ENCODE peak calls at places on chromosomes 11 and 22, in seven cellular contexts. A is cardiac muscle cell, G is neural progenitor cell, B is H9, U is ovary, F is RWPE1, T is PC-3. L is an unnamed sample.

GRCh38 chr11:126862664-126863247 is 137.8 kb downstream of the KIRREL3 start:
- DNase-seq in A (peak), G (peak), B (peak), U (no peak), F (no peak), T (no peak), L (peak)

GRCh38 chr11:62976109-62976508 is 8.7 kb downstream of the SLC22A6 start:
- DNase-seq in A (no peak), G (no peak), B (no peak), U (no peak), F (no peak), T (no peak), L (no peak)

GRCh38 chr11:25319068-25319467 is 822.2 kb downstream of the LUZP2 start:
- DNase-seq in A (no peak), G (no peak), B (no peak), U (no peak), F (peak), T (peak), L (no peak)

GRCh38 chr22:35761037-35761436 is 43.4 kb downstream of the APOL5 start:
- DNase-seq in A (peak), G (no peak), B (no peak), U (no peak), F (no peak), T (peak), L (no peak)

GRCh38 chr22:44693145-44693544 is 8.9 kb upstream of the PRR5 start:
- DNase-seq in A (no peak), G (no peak), B (no peak), U (no peak), F (no peak), T (no peak), L (no peak)

GRCh38 chr22:27094633-27095308 is 437.4 kb downstream of the MIAT start:
- DNase-seq in A (no peak), G (no peak), B (no peak), U (no peak), F (no peak), T (no peak), L (no peak)

GRCh38 chr11:90220391-90220790 is 2.5 kb downstream of the CHORDC1 start:
- DNase-seq in A (no peak), G (no peak), B (no peak), U (no peak), F (peak), T (peak), L (no peak)

GRCh38 chr22:20150381-20151275 is at the start of gene CCDC188:
- DNase-seq in A (no peak), G (no peak), B (no peak), U (no peak), F (no peak), T (no peak), L (no peak)

GRCh38 chr11:75240381-75241035 is at the start of gene TPBGL:
- DNase-seq in A (no peak), G (peak), B (peak), U (no peak), F (no peak), T (no peak), L (no peak)

GRCh38 chr22:29202231-29203192 is 3.2 kb upstream of the EMID1 start:
- DNase-seq in A (no peak), G (peak), B (peak), U (no peak), F (no peak), T (peak), L (peak)

GRCh38 chr11:8707541-8708270 is 25.1 kb downstream of the RPL27A start:
- DNase-seq in A (no peak), G (no peak), B (no peak), U (peak), F (no peak), T (no peak), L (no peak)

GRCh38 chr11:15835705-15836411 is 520.5 kb downstream of the SOX6 start:
- DNase-seq in A (no peak), G (no peak), B (no peak), U (no peak), F (no peak), T (no peak), L (no peak)

GRCh38 chr22:46391486-46392136 is 56.1 kb downstream of the TRMU start:
- DNase-seq in A (no peak), G (no peak), B (no peak), U (no peak), F (no peak), T (no peak), L (no peak)

GRCh38 chr22:46392137-46392844 is 56.8 kb downstream of the TRMU start:
- DNase-seq in A (no peak), G (no peak), B (no peak), U (no peak), F (no peak), T (no peak), L (no peak)

GRCh38 chr22:46390105-46390651 is 54.7 kb downstream of the TRMU start:
- DNase-seq in A (no peak), G (no peak), B (no peak), U (no peak), F (no peak), T (no peak), L (no peak)

GRCh38 chr22:46389081-46389480 is 53.6 kb downstream of the TRMU start:
- DNase-seq in A (no peak), G (no peak), B (no peak), U (no peak), F (no peak), T (no peak), L (no peak)

DNA sequence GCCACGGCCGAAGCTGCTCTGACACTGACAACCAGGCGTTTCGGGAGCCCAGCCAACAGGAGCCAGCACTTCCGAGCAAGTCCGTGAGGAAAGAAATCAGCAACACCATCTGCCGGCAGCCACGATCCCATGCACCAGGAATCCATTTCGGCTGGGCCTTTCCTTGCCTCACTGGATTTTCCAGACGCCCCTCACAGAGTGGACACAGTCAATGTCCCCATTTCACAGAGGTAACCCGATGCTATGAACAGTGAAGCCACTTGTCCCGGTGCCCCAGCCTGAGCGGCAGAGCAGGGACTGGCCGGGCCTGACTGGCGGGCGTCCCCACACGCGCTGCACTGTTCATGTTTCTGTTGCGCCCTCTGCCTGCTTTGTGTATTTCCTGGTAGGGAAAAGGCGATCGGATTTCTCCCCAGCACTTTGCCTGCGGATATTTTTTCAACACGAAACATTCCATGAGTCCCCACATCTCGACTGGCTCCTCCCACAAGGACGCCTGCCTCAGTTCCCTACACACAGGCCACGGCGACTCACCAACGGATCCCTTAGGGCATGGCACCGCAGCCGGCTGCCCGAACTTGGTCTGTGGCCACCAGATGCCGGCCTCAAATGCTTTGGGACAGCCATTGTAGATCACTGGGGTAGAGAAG is 55.3 kb downstream of the TRMU start:
- DNase-seq in A (no peak), G (peak), B (no peak), U (peak), F (peak), T (peak), L (no peak)
- H3K27ac ChIP-seq in A (no peak), G (no peak), B (no peak), U (no peak), F (peak), T (peak), L (no peak)

DNA sequence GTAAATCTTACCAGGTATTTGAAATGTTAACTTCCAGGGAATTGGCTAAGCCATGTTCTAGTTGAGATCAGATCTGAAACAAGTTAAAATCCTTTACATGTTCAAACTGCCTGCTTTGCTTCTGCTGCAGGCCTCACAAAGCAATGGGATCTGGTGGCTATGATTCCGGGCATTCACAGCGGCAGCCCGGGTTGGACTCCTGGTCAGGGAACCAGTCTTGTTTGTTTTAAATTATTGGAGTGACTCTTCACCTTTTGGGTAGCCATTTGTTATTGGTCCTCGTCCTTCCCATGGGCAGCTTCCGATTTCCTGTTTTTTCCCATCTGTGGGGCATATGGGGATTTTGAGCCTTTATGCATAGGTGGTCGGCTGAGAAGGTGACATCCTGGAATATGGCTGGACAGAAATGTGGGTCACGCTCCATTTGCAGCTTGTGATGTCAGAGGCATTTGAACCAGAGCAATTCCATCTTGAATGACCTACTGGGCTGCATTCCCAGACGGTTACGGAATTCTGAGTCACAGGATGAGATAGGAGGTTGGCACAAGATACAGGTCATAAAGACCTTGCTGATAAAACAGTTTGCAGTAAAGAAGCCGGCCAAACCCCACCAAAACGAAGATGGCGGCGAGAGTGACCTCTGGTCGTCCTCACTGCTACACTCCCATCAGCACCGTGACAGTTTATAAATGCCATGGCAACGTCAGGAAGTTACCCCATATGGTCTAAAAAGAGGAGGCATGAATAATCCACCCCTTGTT is 20.1 kb upstream of the GSTP1 start:
- DNase-seq in A (no peak), G (no peak), B (no peak), U (peak), F (peak), T (peak), L (no peak)
- H3K27ac ChIP-seq in A (peak), G (no peak), B (no peak), U (no peak), F (peak), T (peak), L (no peak)

DNA sequence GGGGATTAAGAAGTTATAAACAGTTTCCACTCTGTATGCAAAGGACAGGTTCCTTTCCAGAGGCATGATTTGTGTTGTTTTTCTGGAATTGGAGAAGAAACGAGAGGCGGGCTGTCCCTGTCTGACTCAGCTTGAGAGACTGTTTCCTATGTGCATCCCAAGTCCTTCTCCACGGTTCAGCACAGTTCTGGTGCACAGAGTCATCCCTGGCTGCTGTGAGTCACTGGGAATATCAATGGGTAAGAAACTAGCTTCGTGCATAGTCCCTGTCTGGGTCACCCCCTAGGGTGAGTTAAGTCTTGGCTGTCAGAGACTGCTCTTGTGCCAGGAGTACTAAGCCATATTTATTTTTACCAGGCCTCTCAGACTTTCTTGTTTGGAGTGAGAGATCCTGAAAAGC is 2.4 kb upstream of the LRP4 start:
- DNase-seq in A (no peak), G (no peak), B (no peak), U (no peak), F (peak), T (peak), L (no peak)
- H3K27ac ChIP-seq in A (no peak), G (no peak), B (no peak), U (peak), F (peak), T (peak), L (no peak)

DNA sequence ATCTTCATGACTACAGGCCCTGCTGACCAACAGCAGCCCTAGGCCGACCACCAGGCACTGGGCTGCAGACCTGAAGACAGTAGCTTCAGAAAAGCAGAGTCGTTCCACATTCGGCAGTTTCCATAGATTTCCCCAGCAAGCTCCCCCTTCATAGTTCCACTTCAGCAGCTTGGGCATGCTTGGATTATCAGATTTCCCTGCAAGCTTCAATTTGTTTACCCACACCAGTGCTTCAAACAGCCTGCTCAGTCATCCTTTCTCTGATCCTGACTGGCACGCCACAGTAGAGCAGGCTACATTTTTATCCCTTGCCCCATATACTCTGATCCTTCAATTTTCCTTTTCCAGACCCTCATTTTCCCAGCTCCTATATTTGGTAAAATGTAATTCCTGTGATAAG is 51.1 kb upstream of the CFAP300 start:
- DNase-seq in A (no peak), G (no peak), B (no peak), U (no peak), F (no peak), T (no peak), L (no peak)
- H3K27ac ChIP-seq in A (no peak), G (no peak), B (no peak), U (no peak), F (no peak), T (no peak), L (no peak)

GRCh38 chr11:59201376-59201775 is 11.4 kb downstream of the MPEG1 start:
- DNase-seq in A (no peak), G (no peak), B (peak), U (no peak), F (peak), T (peak), L (no peak)

GRCh38 chr11:59196777-59197176 is 15.9 kb downstream of the MPEG1 start:
- DNase-seq in A (no peak), G (no peak), B (no peak), U (no peak), F (no peak), T (no peak), L (no peak)

GRCh38 chr11:59197990-59198389 is 14.7 kb downstream of the MPEG1 start:
- DNase-seq in A (peak), G (no peak), B (no peak), U (peak), F (no peak), T (no peak), L (no peak)

GRCh38 chr11:59200421-59200746 is 12.3 kb downstream of the MPEG1 start:
- DNase-seq in A (no peak), G (no peak), B (no peak), U (no peak), F (no peak), T (no peak), L (no peak)

GRCh38 chr11:59199546-59200420 is 12.9 kb downstream of the MPEG1 start:
- DNase-seq in A (no peak), G (no peak), B (no peak), U (no peak), F (no peak), T (no peak), L (peak)
- H3K27ac ChIP-seq in A (no peak), G (peak), B (no peak), U (no peak), F (no peak), T (no peak), L (no peak)

DNA sequence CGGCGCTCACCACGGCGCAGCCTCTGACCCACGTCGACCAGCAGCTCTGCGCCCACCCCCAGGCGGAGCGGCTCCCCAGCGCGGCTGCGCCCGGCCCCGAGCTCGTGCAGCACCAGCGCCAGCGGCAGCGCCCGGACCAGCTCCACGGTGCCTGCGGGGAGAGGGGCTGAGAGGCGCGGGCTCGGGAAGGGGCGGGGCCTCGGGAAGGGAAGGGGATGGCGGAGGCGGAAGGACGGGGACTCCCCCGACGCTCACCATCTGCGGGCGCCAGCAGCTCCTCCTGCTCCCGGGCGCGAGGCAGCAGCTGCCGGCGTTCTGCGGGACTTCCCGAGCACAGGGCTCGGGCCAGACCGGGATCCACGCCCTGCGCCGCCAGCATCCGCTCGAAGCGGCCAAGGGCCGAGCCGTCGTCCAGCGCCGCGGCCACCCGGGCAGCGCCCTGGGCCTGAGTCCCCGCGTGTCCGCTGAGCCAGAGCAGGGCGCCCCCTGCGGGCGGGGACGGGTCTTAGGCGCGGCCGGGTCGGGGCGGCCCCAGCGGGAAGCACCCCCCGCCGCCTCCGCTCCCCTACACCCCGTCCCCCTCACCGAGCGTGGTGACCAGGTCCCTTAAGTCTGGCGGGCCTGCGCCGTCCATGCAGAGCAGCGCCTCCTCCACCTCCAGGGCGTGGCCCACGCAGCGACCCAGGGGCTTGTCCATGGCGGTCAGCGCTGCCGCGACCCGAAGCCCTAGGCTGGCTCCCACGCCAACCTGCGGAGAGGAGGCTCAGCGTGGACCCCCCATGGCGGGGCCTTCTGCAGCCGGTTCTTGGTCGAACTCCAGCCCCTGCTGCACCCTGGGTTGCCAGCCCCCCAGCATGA is 822 bp upstream of the SCO2 start:
- DNase-seq in A (peak), G (peak), B (peak), U (peak), F (no peak), T (peak), L (peak)
- H3K27ac ChIP-seq in A (peak), G (peak), B (no peak), U (peak), F (peak), T (peak), L (peak)